ENCODE peak calls at places on chromosomes 11 and 22, in five cellular contexts. J is GM12891, H is H1, W is HepG2, T is K562. Q is an unnamed sample.

GRCh38 chr22:43151251-43152000 is at the start of gene TSPO:
- DNase-seq in J (no peak), H (peak; percentile 76), W (no peak), T (peak; percentile 84), Q (peak; percentile 80)

GRCh38 chr11:133968300-133968699 is 11.5 kb upstream of the IGSF9B start:
- DNase-seq in J (no peak), H (peak; percentile 71), W (no peak), T (no peak), Q (no peak)

GRCh38 chr11:77106321-77106720 is 3.7 kb downstream of the OMP start:
- DNase-seq in J (no peak), H (no peak), W (no peak), T (no peak), Q (no peak)

GRCh38 chr22:39634530-39635399 is 64.2 kb downstream of the CACNA1I start:
- DNase-seq in J (no peak), H (no peak), W (peak; percentile 12), T (peak; percentile 65), Q (no peak)

GRCh38 chr11:76653674-76654309 is 16.8 kb downstream of the LRRC32 start:
- DNase-seq in J (no peak), H (no peak), W (no peak), T (no peak), Q (no peak)

GRCh38 chr22:29717789-29718188 is 2.0 kb upstream of the CABP7 start:
- DNase-seq in J (no peak), H (no peak), W (no peak), T (no peak), Q (no peak)

GRCh38 chr11:119432484-119433368 is 9.8 kb upstream of the THY1 start:
- DNase-seq in J (no peak), H (no peak), W (no peak), T (no peak), Q (no peak)

GRCh38 chr11:19241260-19242183 is 777 bp upstream of the E2F8 start:
- DNase-seq in J (peak; percentile 70), H (peak; percentile 83), W (no peak), T (peak; percentile 85), Q (peak; percentile 74)

GRCh38 chr11:117634756-117635593 is 162.0 kb downstream of the DSCAML1 start:
- DNase-seq in J (no peak), H (no peak), W (no peak), T (no peak), Q (no peak)

GRCh38 chr11:130798801-130799200 is 117.5 kb downstream of the SNX19 start:
- DNase-seq in J (no peak), H (no peak), W (no peak), T (no peak), Q (no peak)

GRCh38 chr11:130118165-130118564 is 41.4 kb upstream of the ST14 start:
- DNase-seq in J (no peak), H (no peak), W (no peak), T (no peak), Q (no peak)

GRCh38 chr11:118314985-118315384 is 10.5 kb downstream of the CD3E start:
- DNase-seq in J (no peak), H (no peak), W (peak; percentile 45), T (no peak), Q (no peak)

GRCh38 chr22:46484861-46485595 is 52.4 kb downstream of the CELSR1 start:
- DNase-seq in J (no peak), H (no peak), W (no peak), T (no peak), Q (no peak)

GRCh38 chr11:14905104-14906033 is 13.3 kb upstream of the CYP2R1 start:
- DNase-seq in J (peak; percentile 47), H (peak; percentile 79), W (no peak), T (no peak), Q (peak; percentile 38)
- TF ChIP-seq TAF1 in J (no peak), H (peak; percentile 56), W (no peak), T (no peak), Q (no peak)

GRCh38 chr22:20761536-20761935 is 12.4 kb upstream of the SERPIND1 start:
- DNase-seq in J (no peak), H (no peak), W (no peak), T (no peak), Q (no peak)
- TF ChIP-seq POLR2A in J (no peak), H (no peak), W (no peak), T (no peak), Q (no peak)

DNA sequence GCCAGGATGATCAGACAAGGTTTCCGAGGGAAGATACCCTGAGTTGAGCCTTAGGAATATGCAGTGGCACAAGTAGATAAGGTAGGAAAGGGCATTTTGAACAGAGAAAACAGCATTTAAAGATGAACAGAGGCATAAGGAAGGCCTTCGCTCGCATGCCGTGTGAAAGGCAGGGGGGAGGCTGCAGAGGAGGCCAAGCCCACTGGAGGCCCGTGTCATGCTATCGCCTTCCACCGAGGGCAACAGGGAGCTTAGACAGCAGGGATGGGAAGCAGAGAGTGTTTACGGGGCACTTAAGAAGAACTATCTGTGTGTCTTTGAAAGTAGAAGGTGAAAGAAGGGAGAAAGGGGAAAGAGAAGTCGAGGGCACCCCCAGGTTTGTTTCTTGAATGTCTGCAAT is 148.3 kb downstream of the PKNOX2 start:
- DNase-seq in J (no peak), H (no peak), W (no peak), T (no peak), Q (no peak)
- TF ChIP-seq POLR2AphosphoS5 in J (no peak), H (no peak), W (no peak), T (no peak), Q (no peak)

GRCh38 chr11:9624448-9624847 is 39.4 kb upstream of the SWAP70 start:
- DNase-seq in J (no peak), H (no peak), W (no peak), T (no peak), Q (no peak)
- TF ChIP-seq TAF1 in J (no peak), H (no peak), W (no peak), T (no peak), Q (no peak)

GRCh38 chr22:27918351-27919221 is 470 bp downstream of the PITPNB start:
- DNase-seq in J (peak; percentile 25), H (peak; percentile 70), W (peak; percentile 13), T (peak; percentile 74), Q (peak; percentile 40)

GRCh38 chr22:27925331-27925730 is 6.3 kb upstream of the PITPNB start:
- DNase-seq in J (no peak), H (no peak), W (no peak), T (no peak), Q (no peak)

GRCh38 chr22:27919222-27919942 is at the start of gene PITPNB:
- DNase-seq in J (peak; percentile 93), H (peak; percentile 100), W (peak; percentile 93), T (peak; percentile 99), Q (peak; percentile 91)

GRCh38 chr22:27919943-27920755 is 1.1 kb upstream of the PITPNB start:
- DNase-seq in J (no peak), H (no peak), W (peak; percentile 55), T (no peak), Q (no peak)
- TF ChIP-seq POLR2A in J (no peak), H (no peak), W (no peak), T (no peak), Q (no peak)

Q was measured in GM12892.